ENCODE peak calls at places on chromosomes 3 and 15, in six cellular contexts. E is HEK293T; M is AG04450; O is fibroblast of mammary gland; Z is activated naive CD8-positive, alpha-beta T cell treated with anti-CD3 and anti-CD28 coated beads for 36 hours; J is left colon. H is an unnamed sample.

GRCh38 chr3:160006282-160007163 is 17.9 kb downstream of the IL12A start:
- DNase-seq in Z (no peak), E (peak; percentile 71), M (peak; percentile 61), O (peak; percentile 82), J (peak; percentile 43), H (peak; percentile 79)

GRCh38 chr3:150216041-150216811 is 191.9 kb upstream of the TSC22D2 start:
- DNase-seq in O (peak; percentile 49), M (no peak), E (no peak), J (no peak), Z (no peak), H (peak; percentile 58)

GRCh38 chr3:178551916-178552321 is 15.7 kb downstream of the KCNMB2 start:
- DNase-seq in O (peak; percentile 56), J (no peak), M (no peak), Z (no peak), E (no peak), H (peak; percentile 59)

GRCh38 chr3:171358171-171358890 is 101.9 kb downstream of the TNIK start:
- DNase-seq in J (no peak), Z (no peak), E (no peak), O (no peak), M (no peak), H (no peak)

GRCh38 chr3:59641169-59641914 is 591.5 kb upstream of the CFAP20DC start:
- DNase-seq in Z (no peak), J (no peak), O (peak; percentile 65), E (no peak), M (no peak), H (no peak)

GRCh38 chr3:14806641-14807263 is 12.0 kb upstream of the FGD5 start:
- DNase-seq in M (no peak), J (no peak), E (no peak), O (peak; percentile 37), Z (peak; percentile 20), H (peak; percentile 57)

GRCh38 chr3:82790307-82791097 is 1029.1 kb upstream of the GBE1 start:
- DNase-seq in E (no peak), J (no peak), M (no peak), Z (no peak), O (no peak), H (no peak)

GRCh38 chr15:65198571-65198970 is 12.7 kb downstream of the CILP start:
- DNase-seq in O (no peak), M (no peak), Z (no peak), E (no peak), J (no peak), H (no peak)

GRCh38 chr3:115341208-115341607 is 194.1 kb upstream of the ZBTB20 start:
- DNase-seq in Z (no peak), M (no peak), E (no peak), O (peak; percentile 86), J (no peak), H (peak; percentile 75)

GRCh38 chr3:88369767-88370166 is 220.0 kb downstream of the C3orf38 start:
- DNase-seq in M (no peak), J (no peak), E (no peak), O (no peak), Z (no peak), H (no peak)

GRCh38 chr3:160400631-160401150 is 1.2 kb downstream of the SMC4 start:
- DNase-seq in J (peak; percentile 48), Z (peak; percentile 22), O (no peak), E (peak; percentile 13), M (no peak), H (peak; percentile 20)

GRCh38 chr3:65042675-65043074 is 354.9 kb upstream of the ADAMTS9 start:
- DNase-seq in Z (no peak), E (no peak), J (no peak), O (no peak), M (no peak), H (no peak)

GRCh38 chr3:159082514-159082913 is 280.7 kb downstream of the MFSD1 start:
- DNase-seq in Z (no peak), M (peak; percentile 18), O (peak; percentile 59), J (no peak), E (no peak), H (peak; percentile 88)

GRCh38 chr15:43903864-43904290 is 77.1 kb downstream of the WDR76 start:
- DNase-seq in J (peak; percentile 35), M (peak; percentile 26), O (peak; percentile 65), E (peak; percentile 74), Z (peak; percentile 60), H (peak; percentile 48)

GRCh38 chr3:179995406-179995805 is 41.3 kb downstream of the PEX5L start:
- DNase-seq in J (no peak), E (no peak), O (no peak), M (no peak), Z (no peak), H (no peak)

GRCh38 chr15:77646104-77646694 is 13.5 kb upstream of the LINGO1 start:
- DNase-seq in Z (no peak), J (peak; percentile 31), E (no peak), O (no peak), M (no peak), H (no peak)

GRCh38 chr3:89098964-89099585 is 8.3 kb upstream of the EPHA3 start:
- DNase-seq in O (peak; percentile 54), M (peak; percentile 10), Z (peak; percentile 28), E (peak; percentile 56), J (peak; percentile 27), H (peak; percentile 58)

GRCh38 chr3:59327324-59327939 is 277.6 kb upstream of the CFAP20DC start:
- DNase-seq in E (no peak), M (no peak), Z (no peak), O (peak; percentile 30), J (no peak), H (peak; percentile 88)

GRCh38 chr3:24496529-24497482 is 2.2 kb upstream of the THRB start:
- DNase-seq in Z (no peak), M (peak; percentile 4), J (peak; percentile 77), O (peak; percentile 84), E (peak; percentile 74), H (peak; percentile 83)

GRCh38 chr3:96449803-96450202 is 364.6 kb upstream of the EPHA6 start:
- DNase-seq in M (no peak), E (no peak), Z (no peak), O (no peak), J (no peak), H (no peak)

GRCh38 chr3:166837535-166837934 is 542.6 kb downstream of the ZBBX start:
- DNase-seq in O (peak; percentile 8), J (no peak), M (no peak), E (peak; percentile 26), Z (no peak), H (peak; percentile 13)

GRCh38 chr15:100438570-100438969 is 90.2 kb downstream of the CERS3 start:
- DNase-seq in O (peak; percentile 10), E (no peak), Z (peak; percentile 31), M (no peak), J (peak; percentile 63), H (peak; percentile 32)

GRCh38 chr3:58202917-58203360 is 7.8 kb downstream of the DNASE1L3 start:
- DNase-seq in O (no peak), M (no peak), Z (no peak), J (no peak), E (no peak), H (no peak)

GRCh38 chr3:46453526-46454208 is 11.0 kb downstream of the LTF start:
- DNase-seq in Z (no peak), M (no peak), E (no peak), O (no peak), J (no peak), H (no peak)

GRCh38 chr3:33105341-33105943 is 8.4 kb upstream of the CRTAP start:
- DNase-seq in E (no peak), J (no peak), M (no peak), Z (no peak), O (no peak), H (no peak)

GRCh38 chr3:126293370-126294082 is 63.7 kb downstream of the KLF15 start:
- DNase-seq in M (no peak), E (no peak), O (peak; percentile 10), J (no peak), Z (no peak), H (peak; percentile 55)

GRCh38 chr3:183427206-183428139 is 946 bp downstream of the MCF2L2 start:
- DNase-seq in Z (no peak), O (no peak), M (no peak), E (peak; percentile 29), J (no peak), H (no peak)

H was measured in iris pigment epithelial cell.